ENCODE peak calls at places on chromosomes 1 and 21, in four cellular contexts. One of them, this sample, is unnamed.

GRCh38 chr1:17611991-17612390 is 72.5 kb downstream of the ARHGEF10L start:
- DNase-seq in neural crest cell: no peak
- DNase-seq in AG09309: no peak
- DNase-seq in CD4-positive, alpha-beta T cell: no peak
- DNase-seq in this sample: no peak

GRCh38 chr1:34740161-34740875 is 14.5 kb upstream of the GJB5 start:
- DNase-seq in AG09309: no peak
- DNase-seq in CD4-positive, alpha-beta T cell: no peak
- DNase-seq in neural crest cell: peak; percentile 17
- DNase-seq in this sample: no peak

GRCh38 chr1:244801246-244801645 is 34.2 kb upstream of the COX20 start:
- DNase-seq in AG09309: no peak
- DNase-seq in CD4-positive, alpha-beta T cell: peak; percentile 35
- DNase-seq in neural crest cell: peak; percentile 8
- DNase-seq in this sample: peak; percentile 36

GRCh38 chr1:2789164-2789985 is 12.1 kb downstream of the TTC34 start:
- DNase-seq in CD4-positive, alpha-beta T cell: no peak
- DNase-seq in AG09309: no peak
- DNase-seq in neural crest cell: no peak
- DNase-seq in this sample: no peak

GRCh38 chr1:205688171-205688570 is 7.9 kb upstream of the SLC45A3 start:
- DNase-seq in CD4-positive, alpha-beta T cell: no peak
- DNase-seq in AG09309: no peak
- DNase-seq in neural crest cell: no peak
- DNase-seq in this sample: no peak

GRCh38 chr1:193264313-193265065 is 78.1 kb upstream of the B3GALT2 start:
- DNase-seq in CD4-positive, alpha-beta T cell: no peak
- DNase-seq in AG09309: no peak
- DNase-seq in neural crest cell: no peak
- DNase-seq in this sample: no peak

GRCh38 chr1:161726631-161727342 is 5.4 kb downstream of the FCRLB start:
- DNase-seq in AG09309: no peak
- DNase-seq in CD4-positive, alpha-beta T cell: peak; percentile 79
- DNase-seq in neural crest cell: peak; percentile 78
- DNase-seq in this sample: peak; percentile 70

GRCh38 chr1:119462964-119463363 is 44.0 kb upstream of the HSD3B1 start:
- DNase-seq in CD4-positive, alpha-beta T cell: no peak
- DNase-seq in AG09309: no peak
- DNase-seq in neural crest cell: no peak
- DNase-seq in this sample: no peak

GRCh38 chr1:8847990-8848389 is 30.5 kb downstream of the ENO1 start:
- DNase-seq in neural crest cell: no peak
- DNase-seq in CD4-positive, alpha-beta T cell: no peak
- DNase-seq in AG09309: no peak
- DNase-seq in this sample: no peak

GRCh38 chr21:34691396-34692032 is 22.7 kb downstream of the CLIC6 start:
- DNase-seq in AG09309: no peak
- DNase-seq in neural crest cell: no peak
- DNase-seq in CD4-positive, alpha-beta T cell: no peak
- DNase-seq in this sample: no peak

GRCh38 chr1:3691421-3692204 is 39.3 kb downstream of the TP73 start:
- DNase-seq in CD4-positive, alpha-beta T cell: no peak
- DNase-seq in AG09309: no peak
- DNase-seq in neural crest cell: no peak
- DNase-seq in this sample: no peak

GRCh38 chr1:2787163-2787911 is 14.2 kb downstream of the TTC34 start:
- DNase-seq in neural crest cell: no peak
- DNase-seq in AG09309: no peak
- DNase-seq in CD4-positive, alpha-beta T cell: no peak
- DNase-seq in this sample: no peak

GRCh38 chr21:34311561-34312330 is 52.1 kb upstream of the KCNE2 start:
- DNase-seq in AG09309: no peak
- DNase-seq in neural crest cell: no peak
- DNase-seq in CD4-positive, alpha-beta T cell: no peak
- DNase-seq in this sample: no peak

GRCh38 chr1:233635765-233636502 is 22.0 kb downstream of the KCNK1 start:
- DNase-seq in neural crest cell: no peak
- DNase-seq in CD4-positive, alpha-beta T cell: no peak
- DNase-seq in AG09309: peak; percentile 20
- DNase-seq in this sample: no peak

GRCh38 chr1:77553568-77554291 is 128.7 kb downstream of the ZZZ3 start:
- DNase-seq in AG09309: no peak
- DNase-seq in CD4-positive, alpha-beta T cell: no peak
- DNase-seq in neural crest cell: no peak
- DNase-seq in this sample: no peak

DNA sequence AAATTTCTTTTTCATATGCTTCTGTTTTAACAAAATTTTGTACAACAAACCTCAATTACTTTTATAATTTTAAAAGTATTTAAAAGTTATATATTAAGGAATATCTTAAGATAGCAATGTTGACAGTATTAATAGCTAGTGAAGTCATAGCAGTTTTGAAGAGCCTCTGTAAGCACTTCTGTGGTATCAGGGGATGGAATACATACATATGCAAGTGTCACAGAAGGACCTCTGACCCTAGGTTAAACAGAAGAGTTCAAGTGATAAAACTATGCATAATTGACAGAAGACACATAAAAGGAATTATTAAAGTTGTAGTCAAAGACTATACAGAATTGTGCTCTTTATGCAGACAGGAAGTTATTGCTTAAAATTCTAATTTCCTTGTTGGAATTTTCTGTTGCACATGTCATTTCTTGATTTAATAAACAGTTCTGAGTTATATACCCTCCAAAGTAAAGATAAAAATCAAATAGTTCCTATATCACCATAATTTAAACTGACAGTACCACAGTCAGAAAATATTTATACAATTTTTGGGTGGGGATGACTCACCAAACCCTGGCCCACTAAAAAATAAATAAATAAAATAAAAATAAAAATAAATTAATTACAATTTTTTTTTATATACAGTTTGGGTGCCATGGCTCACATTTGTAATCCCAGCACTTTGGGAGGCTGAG is 27.1 kb downstream of the IPP start:
- DNase-seq in neural crest cell: no peak
- DNase-seq in AG09309: no peak
- DNase-seq in CD4-positive, alpha-beta T cell: no peak
- DNase-seq in this sample: no peak
- TF ChIP-seq CTCF in neural crest cell: no peak
- TF ChIP-seq CTCF in AG09309: no peak
- TF ChIP-seq CTCF in CD4-positive, alpha-beta T cell: no peak
- TF ChIP-seq CTCF in this sample: no peak

DNA sequence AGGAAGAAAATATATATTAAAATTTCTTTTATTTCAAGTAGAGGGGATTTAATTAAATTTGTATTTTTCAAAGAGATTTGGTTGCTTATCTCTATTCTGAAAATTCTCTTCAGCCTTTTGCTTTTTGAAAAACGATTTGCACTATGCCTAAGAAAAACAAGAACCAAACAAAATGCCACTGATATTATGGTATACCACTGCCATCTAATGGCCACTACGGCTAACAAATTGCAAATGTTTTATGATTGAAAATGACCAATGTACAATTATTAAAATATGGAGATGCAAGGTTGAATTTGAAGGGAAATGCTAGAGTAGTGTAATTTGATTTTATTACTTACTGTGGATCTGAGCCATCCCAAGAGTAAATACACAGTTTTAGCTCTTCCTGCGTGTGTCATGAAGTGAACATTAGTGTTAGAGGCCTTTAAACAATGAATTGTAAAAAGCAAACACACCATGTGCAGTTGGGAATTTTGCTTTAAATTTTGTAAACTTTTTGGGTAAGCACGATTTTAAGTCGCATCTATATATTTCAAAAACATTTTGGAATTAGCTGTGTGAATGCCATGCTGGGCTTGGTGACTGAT is 137.4 kb upstream of the USP25 start:
- DNase-seq in CD4-positive, alpha-beta T cell: no peak
- DNase-seq in neural crest cell: peak; percentile 15
- DNase-seq in AG09309: peak; percentile 10
- DNase-seq in this sample: no peak
- TF ChIP-seq CTCF in CD4-positive, alpha-beta T cell: peak; percentile 61
- TF ChIP-seq CTCF in neural crest cell: peak; percentile 88
- TF ChIP-seq CTCF in AG09309: peak; percentile 54
- TF ChIP-seq CTCF in this sample: no peak

GRCh38 chr1:939511-940107 is 15.9 kb downstream of the SAMD11 start:
- DNase-seq in AG09309: no peak
- DNase-seq in CD4-positive, alpha-beta T cell: no peak
- DNase-seq in neural crest cell: no peak
- DNase-seq in this sample: no peak

GRCh38 chr1:936865-937264 is 13.1 kb downstream of the SAMD11 start:
- DNase-seq in AG09309: no peak
- DNase-seq in CD4-positive, alpha-beta T cell: no peak
- DNase-seq in neural crest cell: no peak
- DNase-seq in this sample: no peak

GRCh38 chr1:937521-937920 is 13.8 kb downstream of the SAMD11 start:
- DNase-seq in CD4-positive, alpha-beta T cell: no peak
- DNase-seq in AG09309: no peak
- DNase-seq in neural crest cell: no peak
- DNase-seq in this sample: no peak

GRCh38 chr1:938711-939504 is 15.2 kb downstream of the SAMD11 start:
- DNase-seq in neural crest cell: no peak
- DNase-seq in CD4-positive, alpha-beta T cell: no peak
- DNase-seq in AG09309: no peak
- DNase-seq in this sample: no peak

GRCh38 chr1:938088-938683 is 14.5 kb downstream of the SAMD11 start:
- DNase-seq in CD4-positive, alpha-beta T cell: no peak
- DNase-seq in AG09309: no peak
- DNase-seq in neural crest cell: no peak
- DNase-seq in this sample: no peak
- TF ChIP-seq CTCF in CD4-positive, alpha-beta T cell: no peak
- TF ChIP-seq CTCF in AG09309: peak; percentile 65
- TF ChIP-seq CTCF in neural crest cell: no peak
- TF ChIP-seq CTCF in this sample: no peak

GRCh38 chr1:12276225-12276624 is 46.4 kb downstream of the VPS13D start:
- DNase-seq in CD4-positive, alpha-beta T cell: no peak
- DNase-seq in neural crest cell: peak; percentile 3
- DNase-seq in AG09309: no peak
- DNase-seq in this sample: no peak
- TF ChIP-seq CTCF in CD4-positive, alpha-beta T cell: no peak
- TF ChIP-seq CTCF in neural crest cell: peak; percentile 60
- TF ChIP-seq CTCF in AG09309: peak; percentile 9
- TF ChIP-seq CTCF in this sample: no peak

DNA sequence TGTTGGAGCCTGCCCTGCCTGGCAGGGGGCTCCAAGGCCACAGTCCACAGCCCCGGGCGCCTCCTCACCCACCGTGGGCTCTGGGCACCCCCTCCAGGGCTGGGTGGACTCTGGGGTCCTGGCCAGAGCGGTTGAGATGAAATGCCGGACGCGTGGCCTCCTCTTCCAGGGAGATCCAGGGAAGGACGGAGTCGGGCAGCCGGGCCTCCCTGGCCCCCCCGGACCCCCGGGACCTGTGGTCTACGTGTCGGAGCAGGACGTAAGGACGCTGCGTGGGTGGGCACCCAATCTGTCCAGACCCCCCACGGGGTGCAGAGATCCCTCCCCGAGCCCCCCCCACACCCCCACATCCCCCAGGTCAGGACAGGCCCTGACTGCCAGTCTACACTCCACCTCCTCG is 51.2 kb downstream of the SLC19A1 start:
- DNase-seq in CD4-positive, alpha-beta T cell: no peak
- DNase-seq in neural crest cell: no peak
- DNase-seq in AG09309: no peak
- DNase-seq in this sample: no peak
- TF ChIP-seq CTCF in CD4-positive, alpha-beta T cell: no peak
- TF ChIP-seq CTCF in neural crest cell: no peak
- TF ChIP-seq CTCF in AG09309: no peak
- TF ChIP-seq CTCF in this sample: no peak